ENCODE peak calls at places on chromosome 20, in nine cellular contexts. M is endothelial cell of umbilical vein; Q is dorsolateral prefrontal cortex; E is transverse colon; Y is thyroid gland; L is fibroblast of lung; J is cardiac muscle cell; Z is CD4-positive, alpha-beta T cell; U is gastrocnemius medialis. W is an unnamed sample. For H3K27me3, the result is how much of the 10 kb centered on the place peaks cover.

GRCh38 chr20:9147553-9148024 is 78.7 kb downstream of the PLCB4 start:
- DNase-seq in L (peak), M (no peak), Q (no peak), Y (no peak), E (no peak), U (no peak), J (peak), Z (no peak), W (no peak)

GRCh38 chr20:3687655-3688054 is 5.8 kb upstream of the ADAM33 start:
- DNase-seq in Z (no peak), U (no peak), M (peak), Q (no peak), L (peak), J (peak), E (no peak), Y (no peak), W (no peak)

GRCh38 chr20:37498066-37498702 is 22.9 kb upstream of the NNAT start:
- DNase-seq in E (no peak), Y (no peak), J (peak), Q (no peak), Z (no peak), L (no peak), M (no peak), U (no peak), W (no peak)

GRCh38 chr20:13533946-13534345 is 104.8 kb downstream of the TASP1 start:
- DNase-seq in E (no peak), U (no peak), Y (no peak), J (peak), M (no peak), Z (no peak), L (no peak), Q (no peak), W (no peak)

GRCh38 chr20:33645072-33645358 is 17.1 kb upstream of the C20orf144 start:
- DNase-seq in Z (no peak), M (no peak), J (no peak), U (no peak), Y (no peak), Q (no peak), L (no peak), E (no peak), W (no peak)

GRCh38 chr20:42749548-42749947 is 440.2 kb downstream of the PTPRT start:
- DNase-seq in E (no peak), Q (no peak), M (no peak), Z (no peak), J (no peak), Y (no peak), L (no peak), U (no peak), W (no peak)

GRCh38 chr20:14959506-14960493 is 622.4 kb upstream of the FLRT3 start:
- DNase-seq in Q (no peak), M (no peak), L (no peak), Z (no peak), Y (no peak), E (no peak), U (no peak), J (peak), W (no peak)

GRCh38 chr20:6848992-6849391 is 81.5 kb downstream of the BMP2 start:
- DNase-seq in M (no peak), L (no peak), Y (no peak), J (no peak), E (no peak), Z (no peak), Q (no peak), U (no peak), W (no peak)

GRCh38 chr20:43530321-43531090 is 23.0 kb downstream of the L3MBTL1 start:
- DNase-seq in U (no peak), Z (no peak), L (no peak), Y (no peak), Q (no peak), J (no peak), M (no peak), E (no peak), W (peak)

GRCh38 chr20:13165203-13165602 is 55.9 kb upstream of the ISM1 start:
- DNase-seq in E (no peak), Z (no peak), M (no peak), L (no peak), Y (no peak), J (no peak), Q (no peak), U (no peak), W (no peak)

GRCh38 chr20:34525709-34526416 is 9.6 kb downstream of the DYNLRB1 start:
- DNase-seq in U (peak), Z (no peak), M (peak), E (peak), L (peak), Y (peak), J (peak), Q (no peak), W (peak)

GRCh38 chr20:3123542-3123941 is 36.1 kb downstream of the FASTKD5 start:
- DNase-seq in U (peak), Y (no peak), M (no peak), E (no peak), L (no peak), J (no peak), Q (no peak), Z (no peak), W (no peak)

GRCh38 chr20:26276811-26277210 is 580.2 kb upstream of the ZNF337 start:
- DNase-seq in J (peak), Y (no peak), E (no peak), M (no peak), L (no peak), Q (peak), Z (no peak), U (no peak), W (no peak)

GRCh38 chr20:39853664-39854063 is 835.4 kb downstream of the MAFB start:
- DNase-seq in J (peak), Y (no peak), E (no peak), L (peak), Z (no peak), Q (no peak), M (no peak), U (no peak), W (no peak)

GRCh38 chr20:35599776-35600120 is 15.9 kb upstream of the SPAG4 start:
- DNase-seq in M (no peak), E (no peak), Q (no peak), Y (no peak), L (no peak), J (no peak), Z (no peak), U (no peak), W (no peak)

GRCh38 chr20:4018015-4018748 is 2.8 kb upstream of the RNF24 start:
- DNase-seq in J (peak), M (no peak), E (no peak), L (no peak), Y (peak), Q (no peak), Z (no peak), U (no peak), W (no peak)

DNA sequence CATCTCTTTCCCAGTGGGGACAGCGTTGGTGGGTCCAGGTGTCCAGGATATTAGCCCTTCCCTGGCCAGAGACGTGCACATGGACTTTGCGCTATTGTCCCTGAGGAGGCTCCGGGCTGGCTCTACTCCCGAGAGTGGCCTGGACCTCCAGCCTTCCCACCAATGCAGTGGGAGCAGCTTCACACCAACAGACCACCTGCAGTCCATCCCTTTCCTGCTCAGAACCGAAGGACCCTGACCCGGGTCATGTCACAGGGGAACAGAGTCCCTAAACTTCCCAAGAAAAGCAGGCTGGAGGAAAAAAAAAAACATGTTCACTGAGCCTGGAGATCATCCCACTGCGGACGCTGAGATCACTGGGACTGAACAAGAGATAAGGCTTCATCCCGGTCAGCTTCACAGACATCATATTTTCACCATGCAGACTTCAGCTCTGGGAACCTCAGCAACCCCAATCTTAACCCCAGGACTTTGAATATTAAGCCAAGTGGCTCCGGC is 18.3 kb downstream of the ZMYND8 start:
- DNase-seq in M (no peak), Q (no peak), U (no peak), L (no peak), E (no peak), Z (no peak), Y (no peak), J (no peak), W (no peak)
- H3K27ac ChIP-seq in M (no peak), Q (peak), U (peak), L (no peak), E (peak), Z (no peak), Y (no peak), J (peak), W (peak)

GRCh38 chr20:60786686-60787217 is 465.3 kb upstream of the CDH4 start:
- DNase-seq in J (no peak), U (no peak), Z (no peak), M (no peak), E (no peak), Q (no peak), Y (no peak), L (no peak), W (no peak)

GRCh38 chr20:60787264-60787663 is 464.8 kb upstream of the CDH4 start:
- DNase-seq in Z (no peak), Y (no peak), U (no peak), E (no peak), M (no peak), L (no peak), J (no peak), Q (no peak), W (no peak)

GRCh38 chr20:60784321-60784720 is 467.7 kb upstream of the CDH4 start:
- DNase-seq in M (no peak), Z (no peak), Y (peak), L (no peak), J (no peak), E (no peak), U (no peak), Q (no peak), W (no peak)

GRCh38 chr20:60788070-60788469 is 464.0 kb upstream of the CDH4 start:
- DNase-seq in L (no peak), J (no peak), U (no peak), Q (no peak), Y (no peak), Z (no peak), M (no peak), E (no peak), W (no peak)

GRCh38 chr20:60785817-60786216 is 466.2 kb upstream of the CDH4 start:
- DNase-seq in Z (no peak), E (no peak), M (no peak), U (no peak), Q (no peak), L (no peak), Y (no peak), J (no peak), W (no peak)
- TF ChIP-seq CTCF in Z (no peak), E (no peak), M (no peak), U (no peak), Q (no peak), L (no peak), Y (no peak), J (no peak), W (no peak)

DNA sequence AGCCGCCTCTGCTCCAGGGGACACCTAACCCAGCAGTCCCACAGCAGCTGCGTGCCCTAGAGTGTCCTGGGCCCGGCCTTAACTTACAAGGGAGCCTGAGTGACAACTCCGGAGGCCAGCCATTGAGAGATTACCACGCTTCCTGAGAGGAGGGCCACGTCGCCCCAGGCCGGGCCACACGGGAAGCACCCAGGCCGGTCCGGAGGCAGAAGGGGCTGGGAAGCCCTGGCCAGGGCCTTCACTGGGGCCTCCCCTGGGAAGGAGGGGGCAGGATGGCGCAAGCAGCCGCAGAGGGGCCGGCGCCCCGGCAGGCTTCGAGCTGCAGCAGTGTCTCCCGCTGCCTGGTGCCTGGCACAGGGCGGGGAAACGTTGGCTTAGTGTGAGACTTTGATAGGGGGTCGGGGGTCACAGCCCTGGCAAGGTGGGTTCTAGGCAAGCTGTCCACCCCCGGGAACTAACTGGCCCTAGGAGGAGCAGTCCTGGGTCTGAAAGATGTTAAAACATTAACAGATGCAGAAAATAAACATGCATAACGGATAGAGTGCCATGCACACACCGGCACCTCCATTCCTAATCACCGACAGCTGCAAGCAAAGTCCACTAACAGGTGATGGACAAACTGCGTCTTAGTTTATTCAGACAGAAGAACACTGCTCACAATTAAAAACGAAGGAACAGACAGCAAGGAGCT is 17.5 kb downstream of the CHRNA4 start:
- DNase-seq in M (no peak), U (no peak), L (no peak), Q (no peak), Z (no peak), E (no peak), Y (no peak), J (no peak), W (no peak)
- H3K27me3 ChIP-seq in M (under half), U (under half), L (under half), Q (under half), Z (under half), E (under half), Y (under half), J (under half), W (under half)

DNA sequence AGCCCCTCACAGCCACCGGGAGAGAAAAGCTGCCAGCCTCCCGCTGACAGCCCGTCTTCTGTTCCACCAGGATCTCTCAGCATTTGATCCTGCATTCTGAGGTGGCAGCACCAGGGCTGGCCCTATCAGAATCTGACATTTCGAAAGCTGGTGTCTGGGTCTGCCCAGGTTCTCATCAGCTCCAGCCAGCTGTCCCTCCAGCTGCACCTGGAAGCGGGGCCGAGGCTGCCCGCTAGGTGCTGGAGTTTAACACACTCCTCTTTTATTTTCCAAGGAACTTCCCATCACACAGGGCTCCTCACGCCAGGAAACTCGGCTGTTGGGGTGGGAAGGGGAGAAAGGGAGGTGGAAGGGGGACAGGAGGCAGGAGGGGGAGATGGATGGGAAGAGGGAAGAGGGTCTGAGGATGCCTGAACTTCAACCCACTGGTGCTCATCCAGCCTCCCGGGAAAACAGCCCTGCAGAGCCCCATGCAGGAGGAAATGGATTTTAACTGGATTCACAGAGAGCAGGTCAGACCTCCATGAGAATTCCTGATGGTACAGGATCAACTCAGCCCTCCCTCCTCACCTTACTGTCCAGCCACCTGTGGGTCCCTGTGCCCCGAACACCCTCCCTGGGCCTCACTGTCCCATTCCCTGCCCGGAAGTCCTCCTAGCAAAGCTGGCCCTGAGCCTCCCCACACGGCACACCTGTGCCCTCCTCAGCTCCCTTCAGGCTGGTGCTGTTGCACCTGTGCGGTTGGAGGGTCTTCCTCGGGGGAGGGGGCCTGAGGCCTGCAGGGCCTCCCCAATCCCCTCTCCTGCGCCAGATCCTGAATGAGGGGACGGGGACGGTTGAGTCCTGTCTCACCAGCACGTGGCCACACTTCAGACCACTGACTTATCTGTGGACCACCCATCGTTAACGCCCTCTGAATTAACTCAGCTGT is 3.9 kb upstream of the LSM14B start:
- DNase-seq in J (no peak), Z (no peak), Y (no peak), U (no peak), E (no peak), L (no peak), M (no peak), Q (no peak), W (no peak)
- H3K27ac ChIP-seq in J (no peak), Z (peak), Y (no peak), U (peak), E (no peak), L (no peak), M (no peak), Q (no peak), W (no peak)

DNA sequence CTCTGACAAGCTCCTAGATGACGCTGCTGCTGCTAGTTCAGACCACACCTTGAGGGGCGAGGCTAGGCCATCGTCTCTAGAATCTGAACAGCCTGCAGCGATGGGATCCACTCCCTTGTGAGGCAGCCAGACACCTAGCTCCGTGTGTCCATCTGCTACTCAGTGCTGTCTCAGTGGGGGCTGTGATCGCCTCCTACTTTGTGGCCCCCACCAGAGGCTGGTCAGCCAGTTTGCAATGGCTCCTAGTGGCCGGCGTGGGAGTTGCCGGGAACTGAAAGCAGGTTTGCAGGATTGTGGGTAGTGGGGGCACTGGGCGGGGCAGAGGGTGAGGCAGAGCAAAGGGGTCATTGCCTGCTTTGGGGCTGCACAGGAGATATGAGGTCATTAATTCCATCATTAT is 2.8 kb downstream of the CCN5 start:
- DNase-seq in M (no peak), E (no peak), Q (no peak), J (no peak), Z (no peak), Y (no peak), L (no peak), U (no peak), W (no peak)
- TF ChIP-seq CTCF in M (peak), E (peak), Q (peak), J (peak), Z (no peak), Y (no peak), L (peak), U (no peak), W (peak)

DNA sequence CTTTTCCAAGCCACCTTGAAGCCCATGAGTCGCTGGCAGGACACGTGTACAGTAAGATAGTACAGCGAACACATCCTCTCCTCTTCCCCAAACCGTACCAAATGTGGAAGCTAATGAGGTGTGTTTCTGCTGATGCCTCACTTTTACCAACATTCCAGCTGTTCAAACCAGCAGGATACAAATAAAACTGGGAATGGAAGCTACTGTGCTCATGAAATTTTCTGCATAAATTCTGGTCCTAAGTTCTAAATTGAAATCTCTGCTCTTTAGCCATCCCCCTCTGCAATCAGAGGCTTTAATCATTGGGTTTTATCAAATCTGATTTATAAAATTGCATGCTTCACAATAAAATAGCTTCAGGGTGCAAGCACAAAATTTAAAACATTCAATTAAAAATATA is 81.9 kb upstream of the RIN2 start:
- DNase-seq in L (no peak), Z (no peak), J (no peak), M (no peak), E (no peak), Y (no peak), U (no peak), Q (no peak), W (no peak)
- H3K27me3 ChIP-seq in L (under half), Z (under half), J (under half), M (under half), E (under half), Y (under half), U (under half), Q (under half), W (under half)

W was measured in adrenal gland.